ENCODE peak calls at places on chromosomes 4 and X, in nine cellular contexts. A, E, F, P, B, J, I, G and H are unnamed samples.

GRCh38 chr4:165454426-165454825 is 75.6 kb downstream of the CPE start:
- DNase-seq in P (no peak), B (no peak), A (no peak), E (no peak), F (no peak), J (no peak), I (no peak), G (no peak), H (no peak)

GRCh38 chrX:129123795-129124194 is 399.5 kb downstream of the SMARCA1 start:
- DNase-seq in A (no peak), J (no peak), E (no peak), P (no peak), B (no peak), G (no peak), I (no peak), F (no peak), H (no peak)

GRCh38 chrX:101774340-101774739 is 114.7 kb upstream of the ARMCX2 start:
- DNase-seq in A (no peak), G (no peak), E (no peak), I (no peak), B (no peak), P (no peak), J (no peak), F (no peak), H (no peak)

GRCh38 chrX:20237864-20238263 is 28.8 kb downstream of the RPS6KA3 start:
- DNase-seq in P (no peak), J (no peak), G (no peak), F (no peak), B (no peak), I (no peak), A (no peak), E (no peak), H (no peak)

GRCh38 chrX:265502-265901 is 15.7 kb upstream of the PLCXD1 start:
- DNase-seq in E (no peak), A (no peak), P (no peak), G (no peak), B (no peak), I (no peak), F (no peak), J (no peak), H (no peak)

GRCh38 chr4:97892596-97893266 is 250.5 kb downstream of the STPG2 start:
- DNase-seq in F (no peak), E (no peak), B (no peak), P (no peak), A (no peak), I (no peak), G (no peak), J (no peak), H (no peak)

GRCh38 chr4:25993564-25994185 is 79.7 kb downstream of the SMIM20 start:
- DNase-seq in A (no peak), F (no peak), G (no peak), B (no peak), I (peak), E (no peak), P (peak), J (no peak), H (no peak)

GRCh38 chrX:23699636-23700194 is 32.4 kb downstream of the PRDX4 start:
- DNase-seq in J (no peak), P (no peak), G (peak), E (no peak), A (no peak), F (no peak), I (no peak), B (no peak), H (no peak)

GRCh38 chr4:1045193-1045594 is 33.8 kb downstream of the FGFRL1 start:
- DNase-seq in F (no peak), A (peak), P (no peak), I (no peak), B (no peak), J (no peak), E (peak), G (no peak), H (no peak)

GRCh38 chr4:83012631-83013419 is 2.2 kb upstream of the LIN54 start:
- DNase-seq in G (peak), I (peak), E (peak), F (peak), B (peak), P (peak), A (peak), J (peak), H (peak)
- TF ChIP-seq POLR2A in G (peak), I (peak), E (peak), F (no peak), B (no peak), P (peak), A (peak), J (no peak), H (peak)

DNA sequence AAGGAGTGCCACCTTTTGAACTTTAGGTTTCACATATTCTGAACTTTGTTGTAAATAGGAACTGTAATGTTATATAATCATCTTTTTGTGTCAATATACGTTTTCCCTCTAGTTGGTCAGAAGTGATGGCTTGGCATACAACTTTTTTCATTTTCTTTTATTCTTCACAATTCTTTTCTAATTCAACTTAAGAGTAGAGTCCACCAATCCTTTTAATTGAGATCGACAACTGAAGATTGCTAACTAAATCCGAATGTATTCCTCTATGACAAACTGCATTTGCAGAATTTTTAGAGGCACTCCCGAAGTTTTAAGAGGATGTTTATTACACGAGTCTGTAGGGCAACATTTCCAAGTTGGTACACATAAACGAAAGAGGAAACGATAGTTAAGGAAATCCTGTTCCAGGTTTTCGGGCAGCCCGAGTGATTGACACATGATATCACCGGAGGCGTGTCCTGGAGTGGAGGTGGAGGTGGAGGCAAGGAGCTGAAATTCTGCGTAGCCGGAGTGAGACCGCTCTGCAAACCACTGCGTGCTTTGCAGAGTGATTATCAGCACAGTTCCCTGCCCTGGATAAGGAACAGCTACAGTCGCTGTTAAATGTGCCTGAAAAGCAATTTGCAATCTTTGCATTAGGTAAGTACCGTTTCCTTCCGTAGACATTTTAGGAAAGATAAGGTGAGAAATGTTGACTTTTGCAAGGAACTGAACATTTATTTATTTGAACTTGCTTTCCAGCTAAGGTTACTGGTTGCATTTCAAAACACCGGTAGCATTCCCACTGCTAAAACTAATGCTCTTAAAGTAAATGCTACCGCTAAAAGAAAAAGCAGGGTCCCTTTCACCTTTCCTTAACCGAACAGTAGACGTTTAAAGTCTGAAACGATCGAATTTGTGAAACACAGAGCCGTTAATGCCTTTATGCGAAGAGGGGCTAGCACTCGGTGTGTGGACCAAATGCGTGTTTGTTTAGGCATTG is at the start of gene SPRY1:
- DNase-seq in B (peak), P (peak), J (peak), I (peak), G (peak), E (peak), F (peak), A (peak), H (no peak)
- TF ChIP-seq POLR2A in B (no peak), P (no peak), J (no peak), I (peak), G (peak), E (peak), F (no peak), A (peak), H (no peak)

GRCh38 chr4:77817304-77818076 is 1.7 kb downstream of the CNOT6L start:
- DNase-seq in J (no peak), P (no peak), G (no peak), E (no peak), F (no peak), A (no peak), B (no peak), I (peak), H (peak)
- TF ChIP-seq POLR2A in J (no peak), P (no peak), G (no peak), E (no peak), F (no peak), A (peak), B (no peak), I (peak), H (no peak)

GRCh38 chr4:4289055-4289454 is 899 bp downstream of the LYAR start:
- DNase-seq in G (no peak), P (no peak), J (peak), A (no peak), B (no peak), I (no peak), E (no peak), F (no peak), H (no peak)

GRCh38 chr4:4288098-4288497 is 1.9 kb downstream of the LYAR start:
- DNase-seq in I (no peak), P (no peak), E (no peak), B (no peak), F (no peak), J (no peak), G (no peak), A (no peak), H (no peak)

GRCh38 chr4:4289575-4289929 is 402 bp downstream of the LYAR start:
- DNase-seq in B (no peak), F (no peak), G (no peak), I (peak), P (no peak), A (no peak), J (no peak), E (no peak), H (no peak)

GRCh38 chr4:4293279-4293678 is 3.2 kb downstream of the ZBTB49 start:
- DNase-seq in A (no peak), I (no peak), J (no peak), G (no peak), B (no peak), P (no peak), E (no peak), F (no peak), H (no peak)

DNA sequence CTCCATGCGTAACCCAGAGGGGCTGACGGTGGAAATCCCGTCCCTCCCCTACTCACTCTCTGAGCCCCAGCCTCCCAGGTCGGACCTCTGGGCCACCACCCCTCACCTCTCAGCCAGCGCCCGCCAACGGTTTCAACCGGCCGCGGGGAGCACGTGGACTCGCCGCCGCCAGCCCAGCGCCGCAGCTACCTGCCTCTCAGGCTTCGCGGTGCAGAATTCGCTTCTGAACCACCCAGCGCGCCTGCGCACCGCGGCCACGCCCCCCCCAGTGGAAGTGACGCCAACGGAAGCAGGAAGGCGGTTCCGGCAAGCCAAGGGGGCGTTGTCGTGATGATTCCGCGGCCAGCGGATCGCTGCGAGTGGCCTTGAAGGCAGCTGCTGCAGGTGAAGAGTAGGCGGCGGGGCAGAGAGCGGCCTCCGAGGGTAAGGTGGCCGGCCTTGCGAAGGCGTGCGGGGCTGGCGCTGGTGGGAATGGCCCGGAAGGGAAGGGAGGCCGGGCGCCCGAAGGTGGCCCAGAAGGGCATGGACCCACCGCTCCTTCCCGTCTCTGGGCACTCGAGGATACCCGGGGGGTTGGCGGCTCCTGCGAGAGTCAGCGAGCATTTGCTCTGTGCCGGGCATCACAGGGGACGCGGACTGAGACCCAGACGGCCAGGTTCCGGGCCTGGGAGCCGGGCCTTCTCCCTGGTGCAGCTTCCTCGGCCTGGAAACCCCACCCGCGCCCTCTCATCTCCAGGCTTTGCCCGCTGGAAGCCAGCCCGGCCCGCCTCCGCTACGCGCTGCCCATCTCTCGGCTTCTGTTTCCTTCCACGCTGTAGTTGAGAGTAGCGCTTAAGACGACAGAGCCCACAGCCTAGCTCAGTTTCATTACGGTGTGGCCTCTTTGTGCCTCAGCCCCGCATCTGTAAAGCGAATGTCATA is at the start of the genes LYAR and ZBTB49:
- DNase-seq in A (peak), I (peak), J (peak), E (peak), P (peak), G (peak), B (peak), F (peak), H (peak)
- TF ChIP-seq POLR2A in A (peak), I (peak), J (no peak), E (no peak), P (peak), G (peak), B (no peak), F (no peak), H (peak)

DNA sequence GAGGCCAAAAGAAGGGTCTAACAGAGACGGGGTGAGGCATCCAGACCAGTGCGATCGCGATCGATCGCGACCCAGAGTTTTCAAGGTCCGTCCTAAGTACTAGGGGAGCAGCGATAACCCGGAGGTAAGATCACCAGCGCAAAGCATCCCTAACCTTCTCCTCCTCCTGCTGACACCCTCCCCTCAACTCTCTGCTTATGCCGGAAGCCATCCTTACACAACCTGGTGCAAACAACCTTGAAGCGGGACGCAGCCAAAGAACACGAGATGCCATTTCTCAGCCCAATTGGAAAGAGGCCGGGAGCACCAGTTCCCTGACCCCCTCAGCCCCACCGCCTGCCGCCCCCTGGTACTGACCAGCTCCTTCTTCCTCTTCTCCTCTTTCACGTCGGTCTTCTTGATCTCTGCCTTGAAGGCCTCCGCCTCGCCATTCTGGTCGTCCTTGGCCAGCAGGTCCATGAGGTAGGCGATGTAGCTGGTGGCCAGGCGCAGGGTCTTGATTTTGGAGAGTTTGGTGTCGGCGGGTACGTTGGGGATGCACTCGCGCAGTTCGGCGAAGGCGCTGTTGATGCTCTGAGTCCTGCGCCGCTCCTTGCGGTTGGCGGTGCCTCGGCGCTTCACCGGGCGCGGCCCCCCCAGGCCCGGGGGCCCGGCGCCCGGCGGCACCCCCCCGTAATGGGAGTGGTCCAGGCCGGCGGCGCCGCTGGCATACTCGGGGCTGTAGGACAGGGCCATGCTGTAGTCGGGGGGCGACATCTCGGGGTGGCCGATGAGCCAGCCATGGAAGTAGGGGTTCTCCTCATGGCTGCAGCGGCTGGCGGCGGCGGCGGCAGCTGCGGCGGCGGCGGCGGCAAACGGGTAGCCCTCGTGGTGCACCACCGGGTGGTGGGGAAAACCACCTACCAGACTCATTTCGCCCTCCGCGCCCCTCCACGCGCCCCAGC is 1.4 kb downstream of the HAND2 start:
- DNase-seq in B (no peak), I (no peak), J (peak), G (no peak), A (no peak), F (no peak), P (no peak), E (no peak), H (no peak)
- TF ChIP-seq POLR2A in B (no peak), I (no peak), J (no peak), G (no peak), A (no peak), F (no peak), P (no peak), E (no peak), H (no peak)

GRCh38 chr4:3074846-3075651 is 568 bp downstream of the HTT start:
- DNase-seq in G (no peak), P (peak), F (peak), J (no peak), I (peak), E (peak), B (no peak), A (peak), H (peak)
- TF ChIP-seq POLR2A in G (peak), P (no peak), F (no peak), J (no peak), I (peak), E (no peak), B (no peak), A (peak), H (no peak)

GRCh38 chr4:110195561-110196205 is 2.7 kb downstream of the ELOVL6 start:
- DNase-seq in B (no peak), A (no peak), F (no peak), E (no peak), G (no peak), I (no peak), J (no peak), P (no peak), H (no peak)

GRCh38 chr4:110193822-110194761 is 4.3 kb downstream of the ELOVL6 start:
- DNase-seq in A (peak), G (peak), B (peak), P (peak), I (peak), J (no peak), F (no peak), E (peak), H (peak)

GRCh38 chr4:110197421-110198398 is 705 bp downstream of the ELOVL6 start:
- DNase-seq in G (peak), P (peak), A (peak), J (no peak), F (no peak), B (no peak), I (peak), E (peak), H (peak)

GRCh38 chr4:110196871-110197420 is 1.5 kb downstream of the ELOVL6 start:
- DNase-seq in B (peak), A (peak), I (peak), F (peak), G (peak), J (no peak), P (peak), E (peak), H (peak)

DNA sequence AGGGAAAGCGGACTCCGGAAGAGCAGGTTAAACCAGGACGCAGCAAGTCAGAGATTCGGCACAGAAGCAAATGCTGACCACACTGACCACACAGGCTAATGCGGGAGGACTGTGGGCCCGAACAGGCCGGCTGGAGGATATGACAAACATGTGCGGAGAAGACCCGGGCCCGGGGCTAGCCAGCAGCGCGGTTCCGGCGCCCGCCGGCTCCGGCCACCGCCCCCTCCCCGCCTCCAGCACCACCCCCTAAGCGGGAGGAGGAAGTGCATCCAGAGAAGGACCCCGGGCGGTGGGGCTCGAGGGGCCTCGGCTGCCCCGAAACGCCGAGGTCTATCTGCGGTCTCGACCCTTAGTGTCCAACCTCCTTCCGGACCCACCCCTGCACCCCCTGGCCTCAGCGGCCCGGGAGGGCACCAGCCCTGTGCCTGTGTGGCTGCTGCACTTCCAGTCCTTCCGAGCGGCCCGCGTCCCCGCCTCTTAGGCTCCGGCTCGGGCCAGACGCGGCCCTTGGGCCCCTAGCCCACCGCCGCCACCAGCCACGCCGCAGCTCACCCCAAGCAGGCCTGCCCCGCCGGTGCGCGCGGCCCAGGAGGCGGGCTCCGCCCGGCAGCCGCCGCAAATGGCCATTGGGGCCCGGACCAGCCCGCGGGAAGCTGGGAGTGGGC is 2.1 kb downstream of the ELOVL6 start:
- DNase-seq in P (peak), B (no peak), J (no peak), A (peak), I (peak), G (peak), E (peak), F (peak), H (peak)
- TF ChIP-seq POLR2A in P (peak), B (no peak), J (no peak), A (no peak), I (peak), G (peak), E (peak), F (no peak), H (no peak)